ENCODE peak calls at places on chromosomes 2 and 18, in ten cellular contexts. B, Z, F, P, W, O, H, G, C and A are unnamed samples. For H3K27me3 and H3K36me3, the result is how much of the 10 kb centered on the place peaks cover.

GRCh38 chr18:74128114-74128513 is 19.5 kb downstream of the FBXO15 start:
- DNase-seq in B (no peak), Z (no peak), W (no peak), O (peak), P (no peak), C (no peak), F (no peak), H (no peak), G (no peak), A (no peak)

GRCh38 chr2:151032741-151033152 is 228.9 kb downstream of the RBM43 start:
- DNase-seq in W (peak), P (no peak), G (no peak), B (no peak), O (no peak), F (no peak), Z (peak), H (no peak), C (no peak), A (peak)

GRCh38 chr2:232544674-232545073 is 5.2 kb downstream of the CHRNG start:
- DNase-seq in H (no peak), W (no peak), G (no peak), Z (no peak), O (no peak), C (no peak), B (no peak), F (no peak), P (peak), A (no peak)

GRCh38 chr2:12434609-12435008 is 282.1 kb upstream of the TRIB2 start:
- DNase-seq in P (no peak), H (no peak), Z (no peak), C (no peak), W (no peak), G (no peak), B (no peak), F (no peak), O (no peak), A (no peak)

GRCh38 chr2:64325852-64326577 is 127.9 kb upstream of the LGALSL start:
- DNase-seq in P (no peak), W (no peak), F (no peak), H (no peak), Z (no peak), G (no peak), O (no peak), B (no peak), C (no peak), A (no peak)

GRCh38 chr2:43292297-43292696 is 65.9 kb upstream of the ZFP36L2 start:
- DNase-seq in Z (no peak), G (no peak), W (no peak), C (no peak), B (no peak), O (no peak), P (no peak), H (no peak), F (no peak), A (no peak)

GRCh38 chr2:149747456-149747855 is 159.9 kb upstream of the MMADHC start:
- DNase-seq in P (no peak), H (no peak), G (no peak), B (no peak), O (no peak), Z (no peak), W (no peak), C (no peak), F (no peak), A (no peak)

GRCh38 chr2:48695991-48696390 is 59.5 kb downstream of the LHCGR start:
- DNase-seq in W (no peak), C (no peak), O (no peak), H (no peak), G (no peak), B (no peak), Z (no peak), F (no peak), P (no peak), A (no peak)

GRCh38 chr2:75055820-75056675 is 97.6 kb downstream of the POLE4 start:
- DNase-seq in B (no peak), W (peak), G (no peak), Z (no peak), F (no peak), H (no peak), C (no peak), O (peak), P (no peak), A (peak)

GRCh38 chr18:39600894-39601293 is 2035.3 kb upstream of the CELF4 start:
- DNase-seq in F (no peak), O (no peak), C (no peak), W (no peak), Z (no peak), B (no peak), H (no peak), P (no peak), G (no peak), A (no peak)

GRCh38 chr18:832085-832681 is 20.1 kb upstream of the YES1 start:
- DNase-seq in B (peak), F (no peak), Z (no peak), P (no peak), O (peak), H (no peak), W (no peak), C (peak), G (peak), A (no peak)

GRCh38 chr2:220815698-220816097 is 756.4 kb downstream of the EPHA4 start:
- DNase-seq in H (no peak), W (no peak), O (no peak), G (no peak), F (no peak), Z (no peak), P (no peak), B (no peak), C (no peak), A (no peak)

GRCh38 chr2:239831272-239831731 is 193.8 kb downstream of the NDUFA10 start:
- DNase-seq in P (no peak), B (peak), Z (no peak), H (peak), G (no peak), F (no peak), O (peak), W (no peak), C (peak), A (no peak)

GRCh38 chr2:67600946-67601345 is 203.8 kb downstream of the ETAA1 start:
- DNase-seq in G (no peak), H (no peak), F (no peak), Z (peak), O (no peak), C (no peak), W (peak), P (no peak), B (no peak), A (no peak)

GRCh38 chr2:203867561-203868200 is at the start of gene CTLA4:
- DNase-seq in G (no peak), Z (no peak), H (no peak), P (no peak), F (no peak), O (no peak), B (no peak), W (no peak), C (no peak), A (no peak)

GRCh38 chr2:71603851-71604708 is 150.7 kb downstream of the DYSF start:
- DNase-seq in H (no peak), B (no peak), F (no peak), W (no peak), O (no peak), P (peak), C (peak), G (no peak), Z (no peak), A (no peak)

GRCh38 chr2:22282215-22282614 is 1102.8 kb upstream of the KLHL29 start:
- DNase-seq in W (no peak), F (no peak), H (no peak), B (no peak), O (no peak), C (no peak), Z (no peak), G (no peak), P (no peak), A (no peak)

GRCh38 chr2:55901322-55901721 is 22.3 kb downstream of the EFEMP1 start:
- DNase-seq in F (no peak), W (peak), H (no peak), B (no peak), O (no peak), C (no peak), Z (peak), G (no peak), P (no peak), A (peak)

GRCh38 chr2:71461304-71461671 is 7.9 kb downstream of the DYSF start:
- DNase-seq in B (no peak), H (no peak), Z (no peak), P (no peak), C (no peak), F (no peak), O (no peak), G (no peak), W (no peak), A (no peak)

GRCh38 chr18:62663731-62664336 is 51.5 kb upstream of the PHLPP1 start:
- DNase-seq in C (no peak), Z (peak), G (no peak), W (peak), O (no peak), F (no peak), P (no peak), H (no peak), B (no peak), A (peak)

GRCh38 chr2:150610670-150611279 is 123.3 kb upstream of the RND3 start:
- DNase-seq in B (peak), P (no peak), H (peak), G (peak), W (no peak), O (peak), C (no peak), Z (peak), F (no peak), A (peak)

GRCh38 chr2:5549061-5549601 is 143.1 kb upstream of the SOX11 start:
- DNase-seq in H (no peak), O (peak), B (no peak), Z (no peak), P (no peak), W (peak), G (no peak), C (no peak), F (no peak), A (peak)

GRCh38 chr2:204483497-204484164 is 61.6 kb upstream of the PARD3B start:
- DNase-seq in W (no peak), H (no peak), C (no peak), Z (peak), P (no peak), O (no peak), F (no peak), G (no peak), B (peak), A (no peak)

GRCh38 chr2:39735648-39736047 is 43.4 kb downstream of the THUMPD2 start:
- DNase-seq in F (no peak), O (no peak), Z (no peak), B (no peak), H (no peak), P (no peak), W (peak), C (no peak), G (no peak), A (no peak)

GRCh38 chr18:49135871-49136270 is 185.1 kb upstream of the SMAD7 start:
- DNase-seq in W (peak), B (no peak), H (no peak), P (no peak), Z (peak), F (no peak), C (no peak), O (no peak), G (no peak), A (peak)

GRCh38 chr2:167945660-167946366 is 301.6 kb downstream of the STK39 start:
- DNase-seq in P (no peak), G (no peak), O (peak), F (no peak), W (no peak), B (no peak), C (no peak), H (no peak), Z (no peak), A (no peak)

GRCh38 chr2:181857471-181857870 is 34.1 kb upstream of the ITPRID2 start:
- DNase-seq in B (no peak), H (no peak), F (no peak), P (no peak), G (peak), Z (peak), O (no peak), W (no peak), C (no peak), A (no peak)

GRCh38 chr2:96408631-96409542 is 73.3 kb downstream of the NCAPH start:
- DNase-seq in W (no peak), O (peak), H (peak), B (peak), P (no peak), Z (peak), C (no peak), G (no peak), F (no peak), A (peak)

GRCh38 chr2:170819941-170820646 is 3.4 kb downstream of the GAD1 start:
- DNase-seq in H (peak), Z (no peak), F (no peak), W (no peak), B (no peak), G (no peak), P (no peak), C (peak), O (peak), A (no peak)
- H3K27me3 ChIP-seq in H (half or more), Z (under half), F (under half), W (half or more), B (half or more), G (under half), P (half or more), C (half or more), O (half or more), A (under half)

GRCh38 chr2:37325625-37326071 is 1.0 kb upstream of the PRKD3 start:
- DNase-seq in O (no peak), G (no peak), H (no peak), Z (no peak), B (no peak), W (no peak), F (no peak), C (no peak), P (no peak), A (peak)
- H3K4me3 ChIP-seq in O (peak), G (peak), H (peak), Z (peak), B (peak), W (peak), F (peak), C (peak), P (peak), A (peak)

GRCh38 chr2:85095094-85095493 is 38.1 kb upstream of the TCF7L1 start:
- DNase-seq in Z (peak), H (no peak), P (no peak), F (no peak), W (no peak), O (no peak), G (no peak), B (no peak), C (no peak), A (peak)
- H3K36me3 ChIP-seq in Z (under half), H (under half), P (under half), F (under half), W (under half), O (under half), G (under half), B (under half), C (under half), A (under half)

GRCh38 chr2:141737463-141737862 is 393.4 kb downstream of the LRP1B start:
- DNase-seq in W (no peak), O (no peak), Z (no peak), G (no peak), B (no peak), C (no peak), H (no peak), P (no peak), F (no peak), A (no peak)
- H3K27me3 ChIP-seq in W (under half), O (under half), Z (under half), G (under half), B (under half), C (under half), H (under half), P (under half), F (under half), A (under half)

GRCh38 chr18:58657494-58657893 is 13.8 kb upstream of the MALT1 start:
- DNase-seq in Z (no peak), W (no peak), P (no peak), B (no peak), H (no peak), G (no peak), F (no peak), O (no peak), C (no peak), A (no peak)
- H3K4me3 ChIP-seq in Z (no peak), W (no peak), P (no peak), B (no peak), H (no peak), G (no peak), F (no peak), O (no peak), C (no peak), A (no peak)